ENCODE peak calls at places on chromosomes 16 and 17, in eight cellular contexts. F, C, M, H, Z, T, G and Y are unnamed samples.
A peak's percentile ranks its signal among the peaks of the same experiment; 100 is the strongest.

GRCh38 chr17:78132767-78133178 is 2.2 kb downstream of the TMC8 start:
- DNase-seq in F (no peak), C (no peak), M (no peak), H (no peak), Z (no peak), T (no peak), G (no peak), Y (no peak)

GRCh38 chr17:231191-231965 is 49.9 kb upstream of the DOC2B start:
- DNase-seq in F (peak; percentile 5), C (no peak), M (peak; percentile 12), H (no peak), Z (no peak), T (no peak), G (no peak), Y (no peak)

GRCh38 chr17:73017653-73018052 is 74.8 kb downstream of the SLC39A11 start:
- DNase-seq in F (no peak), C (no peak), M (no peak), H (no peak), Z (no peak), T (no peak), G (peak; percentile 37), Y (peak; percentile 48)

GRCh38 chr17:41404024-41404651 is 6.7 kb upstream of the KRT31 start:
- DNase-seq in F (peak; percentile 47), C (peak; percentile 27), M (no peak), H (no peak), Z (peak; percentile 100), T (no peak), G (peak; percentile 92), Y (peak; percentile 91)

GRCh38 chr17:73400915-73401545 is 89.2 kb upstream of the CDC42EP4 start:
- DNase-seq in F (no peak), C (no peak), M (no peak), H (no peak), Z (no peak), T (no peak), G (no peak), Y (no peak)

GRCh38 chr16:89922884-89923639 is at the start of gene TUBB3:
- DNase-seq in F (peak; percentile 86), C (no peak), M (peak; percentile 81), H (peak; percentile 45), Z (peak; percentile 72), T (peak; percentile 46), G (peak; percentile 78), Y (peak; percentile 72)

GRCh38 chr17:62760059-62760887 is 47.8 kb downstream of the MARCHF10 start:
- DNase-seq in F (no peak), C (no peak), M (no peak), H (no peak), Z (no peak), T (no peak), G (no peak), Y (no peak)

GRCh38 chr16:9258423-9259051 is 167.1 kb downstream of the HAPSTR1 start:
- DNase-seq in F (no peak), C (no peak), M (peak; percentile 25), H (peak; percentile 68), Z (peak; percentile 12), T (peak; percentile 30), G (peak; percentile 39), Y (peak; percentile 17)

GRCh38 chr16:65833171-65833871 is 533.2 kb upstream of the CDH5 start:
- DNase-seq in F (peak; percentile 87), C (no peak), M (no peak), H (no peak), Z (peak; percentile 3), T (no peak), G (peak; percentile 69), Y (peak; percentile 81)

GRCh38 chr17:2054262-2054739 is 602 bp upstream of the HIC1 start:
- DNase-seq in F (peak; percentile 58), C (peak; percentile 49), M (no peak), H (no peak), Z (peak; percentile 44), T (no peak), G (peak; percentile 33), Y (no peak)

GRCh38 chr16:21194771-21195301 is 16.5 kb downstream of the ZP2 start:
- DNase-seq in F (no peak), C (no peak), M (no peak), H (no peak), Z (peak; percentile 39), T (no peak), G (no peak), Y (peak; percentile 24)

GRCh38 chr17:35890774-35891155 is 10.6 kb upstream of the CCL5 start:
- DNase-seq in F (no peak), C (peak; percentile 82), M (no peak), H (no peak), Z (no peak), T (peak; percentile 29), G (no peak), Y (no peak)

GRCh38 chr17:2190014-2190413 is 113.6 kb downstream of the SMG6 start:
- DNase-seq in F (no peak), C (no peak), M (no peak), H (no peak), Z (no peak), T (no peak), G (peak; percentile 53), Y (no peak)

GRCh38 chr17:67366193-67367157 is at the start of gene PSMD12:
- DNase-seq in F (peak; percentile 95), C (peak; percentile 88), M (peak; percentile 95), H (peak; percentile 90), Z (peak; percentile 85), T (peak; percentile 94), G (peak; percentile 95), Y (peak; percentile 82)

GRCh38 chr16:7313170-7313569 is 19.5 kb upstream of the RBFOX1 start:
- DNase-seq in F (no peak), C (no peak), M (no peak), H (no peak), Z (no peak), T (no peak), G (peak; percentile 6), Y (no peak)

GRCh38 chr17:76953926-76954325 is 85.7 kb downstream of the MGAT5B start:
- DNase-seq in F (no peak), C (no peak), M (no peak), H (no peak), Z (no peak), T (no peak), G (peak; percentile 28), Y (no peak)

GRCh38 chr17:596763-597644 is 117.6 kb downstream of the VPS53 start:
- DNase-seq in F (no peak), C (no peak), M (no peak), H (no peak), Z (peak; percentile 81), T (no peak), G (peak; percentile 27), Y (peak; percentile 90)

GRCh38 chr16:75433732-75434413 is 570 bp upstream of the CFDP1 start:
- DNase-seq in F (peak; percentile 79), C (peak; percentile 81), M (no peak), H (peak; percentile 66), Z (peak; percentile 90), T (peak; percentile 74), G (peak; percentile 72), Y (peak; percentile 95)

GRCh38 chr16:89157778-89158177 is 13.8 kb upstream of the CDH15 start:
- DNase-seq in F (no peak), C (no peak), M (no peak), H (no peak), Z (no peak), T (no peak), G (no peak), Y (no peak)

GRCh38 chr17:74392848-74393247 is 25.5 kb downstream of the GPR142 start:
- DNase-seq in F (no peak), C (no peak), M (no peak), H (no peak), Z (no peak), T (no peak), G (peak; percentile 21), Y (no peak)

GRCh38 chr16:68396481-68396880 is 51.8 kb downstream of the SMPD3 start:
- DNase-seq in F (peak; percentile 48), C (peak; percentile 57), M (no peak), H (peak; percentile 47), Z (peak; percentile 26), T (peak; percentile 49), G (peak; percentile 55), Y (peak; percentile 50)

GRCh38 chr17:37176683-37177082 is 199.1 kb upstream of the C17orf78 start:
- DNase-seq in F (no peak), C (no peak), M (no peak), H (no peak), Z (peak; percentile 71), T (no peak), G (peak; percentile 16), Y (peak; percentile 40)

GRCh38 chr16:69396187-69397061 is 10.6 kb upstream of the TERF2 start:
- DNase-seq in F (peak; percentile 82), C (peak; percentile 62), M (peak; percentile 76), H (peak; percentile 71), Z (peak; percentile 90), T (peak; percentile 81), G (peak; percentile 83), Y (peak; percentile 89)

GRCh38 chr16:87621550-87621829 is 19.2 kb downstream of the JPH3 start:
- DNase-seq in F (no peak), C (no peak), M (no peak), H (no peak), Z (no peak), T (no peak), G (no peak), Y (no peak)

GRCh38 chr16:87619360-87620200 is 17.3 kb downstream of the JPH3 start:
- DNase-seq in F (no peak), C (no peak), M (no peak), H (no peak), Z (no peak), T (no peak), G (no peak), Y (no peak)

GRCh38 chr16:87621976-87622713 is 19.8 kb downstream of the JPH3 start:
- DNase-seq in F (no peak), C (no peak), M (no peak), H (no peak), Z (no peak), T (no peak), G (no peak), Y (no peak)

GRCh38 chr16:87618216-87618615 is 15.9 kb downstream of the JPH3 start:
- DNase-seq in F (no peak), C (no peak), M (no peak), H (no peak), Z (no peak), T (no peak), G (no peak), Y (no peak)

GRCh38 chr16:87620201-87620495 is 17.8 kb downstream of the JPH3 start:
- DNase-seq in F (no peak), C (no peak), M (no peak), H (no peak), Z (no peak), T (no peak), G (no peak), Y (no peak)
- TF ChIP-seq CTCF in F (no peak), C (no peak), M (no peak), H (no peak), Z (no peak), T (no peak), G (no peak), Y (no peak)

GRCh38 chr17:10172241-10172741 is 26.1 kb downstream of the GAS7 start:
- DNase-seq in F (no peak), C (no peak), M (no peak), H (no peak), Z (no peak), T (no peak), G (no peak), Y (no peak)
- H3K27ac ChIP-seq in F (no peak overlapping the region), C (no peak overlapping the region), M (no peak overlapping the region), H (no peak overlapping the region), Z (no peak overlapping the region), T (no peak overlapping the region), G (no peak overlapping the region), Y (no peak overlapping the region)

GRCh38 chr17:81393684-81394376 is 1.4 kb upstream of the BAHCC1 start:
- DNase-seq in F (peak; percentile 100), C (peak; percentile 35), M (peak; percentile 100), H (peak; percentile 99), Z (peak; percentile 99), T (peak; percentile 100), G (peak; percentile 100), Y (peak; percentile 100)
- TF ChIP-seq CTCF in F (no peak), C (no peak), M (peak; percentile 41), H (no peak), Z (no peak), T (no peak), G (no peak), Y (no peak)

GRCh38 chr16:54169112-54169511 is 117.5 kb downstream of the IRX3 start:
- DNase-seq in F (no peak), C (no peak), M (no peak), H (no peak), Z (no peak), T (no peak), G (no peak), Y (no peak)
- H3K27ac ChIP-seq in F (no peak overlapping the region), C (no peak overlapping the region), M (no peak overlapping the region), H (no peak overlapping the region), Z (no peak overlapping the region), T (no peak overlapping the region), G (no peak overlapping the region), Y (no peak overlapping the region)